ENCODE peak calls at places on chromosomes 7 and 10, in five cellular contexts. K is stimulated activated CD4-positive, alpha-beta T cell treated with anti-CD3 and anti-CD28 coated beads, Interleukin-2, amount 100 ng/mL, for 48 hours; N is GM20000; X is upper lobe of right lung; P is cardiac fibroblast. U is an unnamed sample.

GRCh38 chr7:94449151-94449725 is 54.5 kb downstream of the COL1A2 start:
- DNase-seq in K (no peak), N (peak), X (no peak), P (peak), U (peak)

GRCh38 chr10:5663692-5664427 is 2.5 kb downstream of the ASB13 start:
- DNase-seq in K (no peak), N (no peak), X (no peak), P (no peak), U (no peak)

GRCh38 chr7:151007469-151007898 is 16.7 kb downstream of the NOS3 start:
- DNase-seq in K (no peak), N (no peak), X (no peak), P (peak), U (no peak)

GRCh38 chr7:105257338-105257737 is 131.4 kb downstream of the SRPK2 start:
- DNase-seq in K (no peak), N (no peak), X (no peak), P (no peak), U (no peak)

GRCh38 chr10:11697718-11698527 is 44.3 kb upstream of the ECHDC3 start:
- DNase-seq in K (no peak), N (no peak), X (no peak), P (no peak), U (no peak)

GRCh38 chr10:34280599-34281374 is 534.3 kb downstream of the PARD3 start:
- DNase-seq in K (no peak), N (no peak), X (no peak), P (peak), U (no peak)

GRCh38 chr10:49419005-49419404 is 23.1 kb upstream of the DRGX start:
- DNase-seq in K (no peak), N (no peak), X (no peak), P (no peak), U (no peak)

GRCh38 chr10:3220853-3221252 is 48.3 kb upstream of the PITRM1 start:
- DNase-seq in K (no peak), N (no peak), X (no peak), P (no peak), U (no peak)

GRCh38 chr10:42939685-42940366 is 137.0 kb upstream of the RET start:
- DNase-seq in K (no peak), N (no peak), X (peak), P (no peak), U (no peak)

GRCh38 chr7:69403169-69403568 is 195.1 kb upstream of the AUTS2 start:
- DNase-seq in K (no peak), N (peak), X (no peak), P (peak), U (no peak)

GRCh38 chr7:116610210-116610609 is 61.8 kb upstream of the MET start:
- DNase-seq in K (no peak), N (no peak), X (no peak), P (peak), U (no peak)

GRCh38 chr7:3259711-3260424 is 41.2 kb upstream of the SDK1 start:
- DNase-seq in K (no peak), N (no peak), X (no peak), P (peak), U (no peak)

GRCh38 chr7:12623885-12624498 is 53.5 kb downstream of the SCIN start:
- DNase-seq in K (no peak), N (peak), X (no peak), P (peak), U (no peak)

GRCh38 chr7:1431644-1432380 is 27.5 kb downstream of the MICALL2 start:
- DNase-seq in K (no peak), N (no peak), X (no peak), P (no peak), U (no peak)

GRCh38 chr10:73907841-73908517 is 3.0 kb upstream of the PLAU start:
- DNase-seq in K (no peak), N (no peak), X (no peak), P (peak), U (no peak)

GRCh38 chr7:7567898-7568531 is 1.3 kb downstream of the MIOS start:
- DNase-seq in K (no peak), N (no peak), X (no peak), P (no peak), U (no peak)

GRCh38 chr7:157905740-157906461 is 569.1 kb downstream of the DNAJB6 start:
- DNase-seq in K (no peak), N (no peak), X (no peak), P (no peak), U (no peak)

GRCh38 chr10:86779267-86780017 is 23.0 kb downstream of the BMPR1A start:
- DNase-seq in K (no peak), N (no peak), X (no peak), P (peak), U (no peak)

GRCh38 chr10:3895045-3895609 is 110.1 kb upstream of the KLF6 start:
- DNase-seq in K (no peak), N (no peak), X (no peak), P (peak), U (no peak)

GRCh38 chr10:11742009-11742778 is at the start of gene ECHDC3:
- DNase-seq in K (peak), N (peak), X (peak), P (peak), U (no peak)

GRCh38 chr10:103854687-103855423 is 521 bp downstream of the SH3PXD2A start:
- DNase-seq in K (no peak), N (peak), X (no peak), P (no peak), U (no peak)

GRCh38 chr10:128868481-128868880 is 598.6 kb upstream of the MGMT start:
- DNase-seq in K (no peak), N (no peak), X (no peak), P (no peak), U (no peak)

GRCh38 chr10:13891542-13892431 is 305.0 kb downstream of the PRPF18 start:
- DNase-seq in K (peak), N (peak), X (peak), P (peak), U (no peak)